ENCODE peak calls at places on chromosomes 3 and 15, in ten cellular contexts. W is ureter, Z is GM10248, N is psoas muscle, K is astrocyte of the spinal cord, E is RWPE1, U is mammary epithelial cell, O is B cell, P is ELF-1, M is HuH-7. G is an unnamed sample.

GRCh38 chr3:13110678-13111116 is 37.5 kb upstream of the IQSEC1 start:
- DNase-seq in W (peak; percentile 61), Z (peak; percentile 75), U (peak; percentile 52), E (peak; percentile 23), K (no peak), M (no peak), P (peak; percentile 73), N (no peak), O (peak; percentile 96), G (peak; percentile 38)

GRCh38 chr3:177421176-177421782 is 224.0 kb upstream of the TBL1XR1 start:
- DNase-seq in W (no peak), K (no peak), N (no peak), Z (no peak), P (peak; percentile 34), O (no peak), E (no peak), M (no peak), U (no peak), G (no peak)

GRCh38 chr15:82093774-82094211 is 48.0 kb upstream of the MEX3B start:
- DNase-seq in W (no peak), M (no peak), Z (no peak), E (peak; percentile 91), O (no peak), U (peak; percentile 86), P (no peak), K (peak; percentile 86), N (no peak), G (no peak)

GRCh38 chr3:29597376-29598008 is 316.6 kb downstream of the RBMS3 start:
- DNase-seq in M (no peak), W (no peak), N (no peak), Z (no peak), U (no peak), K (peak; percentile 30), O (no peak), P (no peak), E (no peak), G (no peak)

GRCh38 chr3:59879033-59879655 is 829.3 kb upstream of the CFAP20DC start:
- DNase-seq in M (no peak), P (no peak), O (no peak), Z (no peak), W (no peak), K (no peak), U (no peak), N (no peak), E (no peak), G (no peak)

GRCh38 chr3:172138792-172139507 is 99.6 kb downstream of the FNDC3B start:
- DNase-seq in U (peak; percentile 58), K (no peak), N (no peak), M (no peak), O (no peak), Z (no peak), E (no peak), W (no peak), P (no peak), G (no peak)

GRCh38 chr3:13772321-13772745 is 107.5 kb downstream of the WNT7A start:
- DNase-seq in N (no peak), E (no peak), U (no peak), O (no peak), P (no peak), M (no peak), K (no peak), Z (no peak), W (no peak), G (no peak)

GRCh38 chr3:63832395-63832794 is 13.3 kb downstream of the C3orf49 start:
- DNase-seq in K (no peak), W (no peak), U (no peak), O (no peak), E (no peak), Z (no peak), N (no peak), P (no peak), M (no peak), G (no peak)

GRCh38 chr3:100023150-100023549 is 91.2 kb downstream of the FILIP1L start:
- DNase-seq in W (no peak), N (no peak), O (no peak), P (no peak), M (no peak), U (peak; percentile 43), Z (no peak), E (no peak), K (peak; percentile 87), G (no peak)

GRCh38 chr3:69786854-69787253 is 47.6 kb downstream of the MITF start:
- DNase-seq in M (no peak), P (no peak), Z (no peak), E (no peak), N (no peak), O (no peak), W (no peak), U (no peak), K (no peak), G (no peak)

GRCh38 chr3:53083496-53083895 is 37.6 kb upstream of the SFMBT1 start:
- DNase-seq in U (no peak), E (no peak), W (no peak), M (no peak), O (no peak), Z (no peak), N (peak; percentile 69), P (no peak), K (peak; percentile 73), G (no peak)

GRCh38 chr3:64327039-64327804 is 102.0 kb upstream of the PRICKLE2 start:
- DNase-seq in W (peak; percentile 81), E (no peak), U (no peak), K (no peak), Z (no peak), O (no peak), P (no peak), M (no peak), N (peak; percentile 86), G (no peak)

GRCh38 chr3:47394140-47394855 is 13.5 kb downstream of the PTPN23 start:
- DNase-seq in W (no peak), U (no peak), Z (no peak), M (no peak), K (no peak), O (no peak), E (no peak), P (peak; percentile 52), N (no peak), G (no peak)

GRCh38 chr3:189301479-189301878 is 129.7 kb downstream of the TPRG1 start:
- DNase-seq in P (no peak), U (no peak), K (no peak), N (no peak), M (no peak), O (no peak), E (no peak), W (no peak), Z (no peak), G (no peak)

GRCh38 chr3:31903686-31904431 is 77.2 kb downstream of the OSBPL10 start:
- DNase-seq in E (peak; percentile 26), M (no peak), U (no peak), K (no peak), P (peak; percentile 22), Z (no peak), O (peak; percentile 51), W (no peak), N (no peak), G (no peak)

GRCh38 chr3:10470120-10470665 is 35.2 kb downstream of the ATP2B2 start:
- DNase-seq in W (no peak), O (no peak), K (no peak), N (no peak), U (no peak), M (no peak), Z (no peak), E (no peak), P (no peak), G (no peak)

GRCh38 chr3:129606522-129607390 is at the start of gene PLXND1:
- DNase-seq in W (peak; percentile 79), P (peak; percentile 78), E (peak; percentile 42), Z (peak; percentile 79), N (peak; percentile 87), K (peak; percentile 56), M (peak; percentile 89), O (no peak), U (no peak), G (no peak)

GRCh38 chr3:37779289-37780152 is 82.2 kb upstream of the CTDSPL start:
- DNase-seq in Z (peak; percentile 73), K (peak; percentile 88), N (no peak), U (peak; percentile 55), O (no peak), M (peak; percentile 76), P (peak; percentile 70), E (peak; percentile 66), W (peak; percentile 62), G (peak; percentile 32)

GRCh38 chr3:41961061-41961749 is 698 bp downstream of the ULK4 start:
- DNase-seq in M (peak; percentile 47), O (peak; percentile 70), Z (peak; percentile 37), E (peak; percentile 23), K (peak; percentile 72), U (peak; percentile 72), W (no peak), P (peak; percentile 40), N (peak; percentile 71), G (peak; percentile 70)

GRCh38 chr3:196711838-196712513 is at the start of the genes CEP19 and PIGX:
- DNase-seq in Z (peak; percentile 96), O (peak; percentile 86), K (peak; percentile 86), E (peak; percentile 91), N (peak; percentile 92), U (peak; percentile 82), W (peak; percentile 81), M (peak; percentile 92), P (peak; percentile 76), G (peak; percentile 90)

GRCh38 chr3:100802126-100802525 is 92.8 kb downstream of the TFG start:
- DNase-seq in N (no peak), M (no peak), O (no peak), P (no peak), U (no peak), Z (no peak), K (no peak), E (no peak), W (no peak), G (no peak)

G was measured in naive thymus-derived CD8-positive, alpha-beta T cell.